ENCODE peak calls at places on chromosomes 1 and 21, in ten cellular contexts. H is AG20443; Q is WTC11; R is mesothelial cell of epicardium; Z is mucosa of descending colon; M is cardiac muscle cell; E is stimulated activated CD8-positive, alpha-beta memory T cell treated with anti-CD3 and anti-CD28 coated beads, Interleukin-12 subunit alpha, Interleukin-12 subunit beta, amount 100 ng/mL, for 4 hours; J is iPS-NIHi11; G is foreskin melanocyte; B is upper lobe of right lung. K is an unnamed sample.

GRCh38 chr1:111191496-111191895 is 8.9 kb downstream of the DENND2D start:
- DNase-seq in Q (no peak), M (peak), R (no peak), E (no peak), B (no peak), Z (no peak), J (no peak), H (peak), G (no peak), K (no peak)

GRCh38 chr1:145858238-145858936 is 494 bp downstream of the PIAS3 start:
- DNase-seq in J (peak), M (peak), E (no peak), G (no peak), Z (peak), B (peak), Q (peak), R (peak), H (peak), K (peak)

GRCh38 chr1:233613252-233614172 is at the start of gene KCNK1:
- DNase-seq in B (peak), R (peak), Z (peak), Q (peak), M (peak), G (no peak), J (peak), E (no peak), H (peak), K (peak)

GRCh38 chr1:93670141-93670540 is 11.5 kb downstream of the BCAR3 start:
- DNase-seq in H (peak), Q (no peak), E (no peak), G (peak), Z (no peak), J (no peak), B (no peak), R (no peak), M (peak), K (no peak)

GRCh38 chr1:7418442-7419080 is 352.5 kb upstream of the VAMP3 start:
- DNase-seq in H (no peak), G (no peak), Q (peak), R (peak), M (no peak), J (no peak), B (peak), Z (no peak), E (no peak), K (peak)

GRCh38 chr1:224201853-224202252 is 18.8 kb downstream of the DEGS1 start:
- DNase-seq in M (no peak), Z (no peak), R (no peak), B (no peak), J (no peak), Q (no peak), E (no peak), H (no peak), G (no peak), K (no peak)

GRCh38 chr1:43499882-43500281 is 30.8 kb upstream of the PTPRF start:
- DNase-seq in J (no peak), E (no peak), Q (no peak), G (no peak), R (no peak), B (no peak), H (no peak), M (no peak), Z (no peak), K (no peak)

GRCh38 chr1:39988618-39989343 is 33.8 kb downstream of the MFSD2A start:
- DNase-seq in E (no peak), J (no peak), G (no peak), H (no peak), R (no peak), B (peak), M (no peak), Q (no peak), Z (no peak), K (no peak)

GRCh38 chr21:31520506-31521163 is 138.9 kb upstream of the SOD1 start:
- DNase-seq in Q (no peak), G (no peak), H (no peak), E (no peak), M (no peak), Z (no peak), J (no peak), R (no peak), B (no peak), K (no peak)